ENCODE peak calls at places on chromosome 12, in nine cellular contexts. One of them, this sample, is unnamed.

GRCh38 chr12:57276935-57277563 is 26.1 kb upstream of the STAC3 start:
- DNase-seq in neural progenitor cell: peak; percentile 46
- DNase-seq in tibial artery: no peak
- DNase-seq in hepatocyte: peak; percentile 40
- DNase-seq in H9: peak; percentile 62
- DNase-seq in aorta: no peak
- DNase-seq in AG04450: no peak
- DNase-seq in CD4-positive, alpha-beta T cell: no peak
- DNase-seq in CD4-positive, CD25-positive, alpha-beta regulatory T cell: peak; percentile 41
- DNase-seq in this sample: no peak

GRCh38 chr12:18750087-18750486 is 12.2 kb downstream of the CAPZA3 start:
- DNase-seq in CD4-positive, CD25-positive, alpha-beta regulatory T cell: no peak
- DNase-seq in hepatocyte: peak; percentile 9
- DNase-seq in neural progenitor cell: no peak
- DNase-seq in AG04450: no peak
- DNase-seq in aorta: no peak
- DNase-seq in H9: no peak
- DNase-seq in CD4-positive, alpha-beta T cell: no peak
- DNase-seq in tibial artery: no peak
- DNase-seq in this sample: no peak

GRCh38 chr12:68932701-68933563 is at the start of gene CPM:
- DNase-seq in CD4-positive, alpha-beta T cell: peak; percentile 49
- DNase-seq in aorta: peak; percentile 88
- DNase-seq in CD4-positive, CD25-positive, alpha-beta regulatory T cell: peak; percentile 84
- DNase-seq in tibial artery: peak; percentile 78
- DNase-seq in H9: peak; percentile 77
- DNase-seq in neural progenitor cell: peak; percentile 86
- DNase-seq in hepatocyte: peak; percentile 90
- DNase-seq in AG04450: no peak
- DNase-seq in this sample: peak; percentile 59

GRCh38 chr12:24596768-24597388 is 352.0 kb downstream of the BCAT1 start:
- DNase-seq in hepatocyte: peak; percentile 26
- DNase-seq in H9: no peak
- DNase-seq in CD4-positive, CD25-positive, alpha-beta regulatory T cell: peak; percentile 7
- DNase-seq in CD4-positive, alpha-beta T cell: no peak
- DNase-seq in neural progenitor cell: peak; percentile 57
- DNase-seq in aorta: no peak
- DNase-seq in tibial artery: no peak
- DNase-seq in AG04450: no peak
- DNase-seq in this sample: no peak

GRCh38 chr12:60216226-60216625 is 620.4 kb downstream of the SLC16A7 start:
- DNase-seq in CD4-positive, alpha-beta T cell: no peak
- DNase-seq in hepatocyte: no peak
- DNase-seq in neural progenitor cell: no peak
- DNase-seq in CD4-positive, CD25-positive, alpha-beta regulatory T cell: no peak
- DNase-seq in aorta: no peak
- DNase-seq in AG04450: no peak
- DNase-seq in tibial artery: no peak
- DNase-seq in H9: no peak
- DNase-seq in this sample: no peak

GRCh38 chr12:98745578-98746391 is 100.7 kb downstream of the APAF1 start:
- DNase-seq in AG04450: no peak
- DNase-seq in CD4-positive, alpha-beta T cell: peak; percentile 19
- DNase-seq in aorta: no peak
- DNase-seq in neural progenitor cell: peak; percentile 26
- DNase-seq in tibial artery: no peak
- DNase-seq in CD4-positive, CD25-positive, alpha-beta regulatory T cell: peak; percentile 35
- DNase-seq in hepatocyte: no peak
- DNase-seq in H9: peak; percentile 46
- DNase-seq in this sample: peak; percentile 34

GRCh38 chr12:68636268-68636667 is 25.6 kb downstream of the RAP1B start:
- DNase-seq in CD4-positive, CD25-positive, alpha-beta regulatory T cell: no peak
- DNase-seq in AG04450: no peak
- DNase-seq in CD4-positive, alpha-beta T cell: no peak
- DNase-seq in aorta: no peak
- DNase-seq in H9: no peak
- DNase-seq in neural progenitor cell: no peak
- DNase-seq in hepatocyte: peak; percentile 32
- DNase-seq in tibial artery: no peak
- DNase-seq in this sample: no peak

GRCh38 chr12:115230576-115230975 is 546.6 kb upstream of the TBX3 start:
- DNase-seq in aorta: no peak
- DNase-seq in CD4-positive, alpha-beta T cell: no peak
- DNase-seq in neural progenitor cell: no peak
- DNase-seq in hepatocyte: peak; percentile 39
- DNase-seq in tibial artery: no peak
- DNase-seq in H9: no peak
- DNase-seq in AG04450: no peak
- DNase-seq in CD4-positive, CD25-positive, alpha-beta regulatory T cell: no peak
- DNase-seq in this sample: no peak

GRCh38 chr12:94585624-94586023 is 64.7 kb downstream of the TMCC3 start:
- DNase-seq in aorta: no peak
- DNase-seq in CD4-positive, CD25-positive, alpha-beta regulatory T cell: peak; percentile 6
- DNase-seq in H9: no peak
- DNase-seq in tibial artery: no peak
- DNase-seq in CD4-positive, alpha-beta T cell: no peak
- DNase-seq in AG04450: no peak
- DNase-seq in hepatocyte: no peak
- DNase-seq in neural progenitor cell: no peak
- DNase-seq in this sample: no peak

GRCh38 chr12:49636979-49637378 is 13.6 kb downstream of the PRPF40B start:
- DNase-seq in neural progenitor cell: peak; percentile 72
- DNase-seq in aorta: no peak
- DNase-seq in hepatocyte: peak; percentile 72
- DNase-seq in tibial artery: no peak
- DNase-seq in H9: peak; percentile 81
- DNase-seq in CD4-positive, CD25-positive, alpha-beta regulatory T cell: peak; percentile 81
- DNase-seq in AG04450: peak; percentile 39
- DNase-seq in CD4-positive, alpha-beta T cell: peak; percentile 32
- DNase-seq in this sample: no peak

GRCh38 chr12:34399631-34400422 is 377.5 kb downstream of the ALG10 start:
- DNase-seq in AG04450: no peak
- DNase-seq in CD4-positive, alpha-beta T cell: no peak
- DNase-seq in CD4-positive, CD25-positive, alpha-beta regulatory T cell: no peak
- DNase-seq in aorta: peak; percentile 46
- DNase-seq in tibial artery: peak; percentile 34
- DNase-seq in hepatocyte: peak; percentile 1
- DNase-seq in H9: peak; percentile 9
- DNase-seq in neural progenitor cell: no peak
- DNase-seq in this sample: no peak
- H3K9me3 ChIP-seq in AG04450: peaks cover 100% of the 10 kb centered on the region
- H3K9me3 ChIP-seq in CD4-positive, alpha-beta T cell: peaks cover 19% of the 10 kb centered on the region
- H3K9me3 ChIP-seq in CD4-positive, CD25-positive, alpha-beta regulatory T cell: peaks cover 99% of the 10 kb centered on the region
- H3K9me3 ChIP-seq in aorta: peaks cover 3% of the 10 kb centered on the region
- H3K9me3 ChIP-seq in tibial artery: peaks cover 18% of the 10 kb centered on the region
- H3K9me3 ChIP-seq in hepatocyte: no peaks in the 10 kb centered on the region
- H3K9me3 ChIP-seq in H9: peaks cover 99% of the 10 kb centered on the region
- H3K9me3 ChIP-seq in neural progenitor cell: no peaks in the 10 kb centered on the region
- H3K9me3 ChIP-seq in this sample: peaks cover 4% of the 10 kb centered on the region

GRCh38 chr12:34389378-34390170 is 367.3 kb downstream of the ALG10 start:
- DNase-seq in tibial artery: peak; percentile 48
- DNase-seq in H9: no peak
- DNase-seq in aorta: peak; percentile 61
- DNase-seq in hepatocyte: no peak
- DNase-seq in CD4-positive, CD25-positive, alpha-beta regulatory T cell: no peak
- DNase-seq in AG04450: no peak
- DNase-seq in neural progenitor cell: no peak
- DNase-seq in CD4-positive, alpha-beta T cell: no peak
- DNase-seq in this sample: no peak

GRCh38 chr12:34386016-34386415 is 363.7 kb downstream of the ALG10 start:
- DNase-seq in AG04450: no peak
- DNase-seq in H9: no peak
- DNase-seq in CD4-positive, CD25-positive, alpha-beta regulatory T cell: no peak
- DNase-seq in CD4-positive, alpha-beta T cell: no peak
- DNase-seq in aorta: no peak
- DNase-seq in tibial artery: no peak
- DNase-seq in hepatocyte: no peak
- DNase-seq in neural progenitor cell: no peak
- DNase-seq in this sample: no peak

GRCh38 chr12:34386621-34387255 is 364.4 kb downstream of the ALG10 start:
- DNase-seq in CD4-positive, alpha-beta T cell: no peak
- DNase-seq in CD4-positive, CD25-positive, alpha-beta regulatory T cell: no peak
- DNase-seq in H9: no peak
- DNase-seq in AG04450: no peak
- DNase-seq in tibial artery: no peak
- DNase-seq in hepatocyte: no peak
- DNase-seq in aorta: no peak
- DNase-seq in neural progenitor cell: no peak
- DNase-seq in this sample: no peak

GRCh38 chr12:34388636-34389377 is 366.5 kb downstream of the ALG10 start:
- DNase-seq in H9: no peak
- DNase-seq in neural progenitor cell: no peak
- DNase-seq in aorta: peak; percentile 50
- DNase-seq in hepatocyte: no peak
- DNase-seq in CD4-positive, CD25-positive, alpha-beta regulatory T cell: no peak
- DNase-seq in AG04450: no peak
- DNase-seq in tibial artery: peak; percentile 33
- DNase-seq in CD4-positive, alpha-beta T cell: no peak
- DNase-seq in this sample: no peak

GRCh38 chr12:34387711-34388635 is 365.7 kb downstream of the ALG10 start:
- DNase-seq in hepatocyte: no peak
- DNase-seq in aorta: peak; percentile 68
- DNase-seq in CD4-positive, alpha-beta T cell: no peak
- DNase-seq in H9: no peak
- DNase-seq in neural progenitor cell: no peak
- DNase-seq in CD4-positive, CD25-positive, alpha-beta regulatory T cell: no peak
- DNase-seq in AG04450: no peak
- DNase-seq in tibial artery: no peak
- DNase-seq in this sample: no peak
- H3K9me3 ChIP-seq in hepatocyte: no peaks in the 10 kb centered on the region
- H3K9me3 ChIP-seq in aorta: peaks cover 7% of the 10 kb centered on the region
- H3K9me3 ChIP-seq in CD4-positive, alpha-beta T cell: peaks cover 36% of the 10 kb centered on the region
- H3K9me3 ChIP-seq in H9: peaks cover 94% of the 10 kb centered on the region
- H3K9me3 ChIP-seq in neural progenitor cell: peaks cover 4% of the 10 kb centered on the region
- H3K9me3 ChIP-seq in CD4-positive, CD25-positive, alpha-beta regulatory T cell: peaks cover 95% of the 10 kb centered on the region
- H3K9me3 ChIP-seq in AG04450: peaks cover 100% of the 10 kb centered on the region
- H3K9me3 ChIP-seq in tibial artery: peaks cover 10% of the 10 kb centered on the region
- H3K9me3 ChIP-seq in this sample: no peaks in the 10 kb centered on the region

DNA sequence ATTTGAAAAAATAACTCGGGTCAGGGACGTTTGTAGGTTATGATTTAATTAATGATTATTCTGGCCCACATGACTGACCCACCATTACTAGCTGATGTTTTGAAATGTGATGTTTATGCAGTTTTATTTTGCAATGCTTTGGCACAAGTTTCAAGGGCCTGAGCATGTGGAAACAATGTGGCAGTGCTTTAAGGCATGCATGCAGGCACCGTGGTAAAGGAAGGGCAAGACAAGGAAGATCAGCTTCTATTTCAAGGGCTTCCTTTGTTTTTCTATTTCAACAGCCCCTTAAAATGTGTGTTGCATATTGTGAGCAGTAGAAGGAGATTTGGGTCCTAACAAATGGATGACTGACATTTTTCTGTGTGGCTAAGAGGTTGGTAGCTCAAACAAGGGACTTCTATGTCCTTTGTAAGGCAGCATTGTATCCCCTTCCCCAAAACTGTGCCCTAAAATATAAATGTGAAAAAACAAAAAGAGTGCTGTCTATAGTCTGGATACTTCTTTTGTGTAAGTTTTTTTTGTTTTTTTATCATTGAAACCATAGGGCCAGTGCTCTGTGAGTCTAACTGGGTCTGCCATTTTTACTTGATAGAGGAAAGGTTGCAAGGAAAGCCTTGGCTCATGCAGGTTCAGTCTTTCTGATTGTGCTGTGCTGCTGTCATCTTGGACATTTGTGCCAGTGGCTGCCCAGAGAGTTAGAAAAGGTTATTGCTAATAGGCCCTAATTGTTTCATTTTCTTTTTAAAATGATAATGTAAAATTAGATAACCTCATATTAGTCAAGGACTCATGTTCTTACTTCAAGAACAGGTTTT is 103.5 kb downstream of the FGD4 start:
- DNase-seq in hepatocyte: peak; percentile 25
- DNase-seq in CD4-positive, CD25-positive, alpha-beta regulatory T cell: no peak
- DNase-seq in CD4-positive, alpha-beta T cell: no peak
- DNase-seq in AG04450: no peak
- DNase-seq in neural progenitor cell: peak; percentile 20
- DNase-seq in aorta: no peak
- DNase-seq in tibial artery: no peak
- DNase-seq in H9: no peak
- DNase-seq in this sample: no peak
- H3K9me3 ChIP-seq in hepatocyte: no peaks in the 10 kb centered on the region
- H3K9me3 ChIP-seq in CD4-positive, CD25-positive, alpha-beta regulatory T cell: no peaks in the 10 kb centered on the region
- H3K9me3 ChIP-seq in CD4-positive, alpha-beta T cell: no peaks in the 10 kb centered on the region
- H3K9me3 ChIP-seq in AG04450: no peaks in the 10 kb centered on the region
- H3K9me3 ChIP-seq in neural progenitor cell: no peaks in the 10 kb centered on the region
- H3K9me3 ChIP-seq in aorta: no peaks in the 10 kb centered on the region
- H3K9me3 ChIP-seq in tibial artery: no peaks in the 10 kb centered on the region
- H3K9me3 ChIP-seq in H9: no peaks in the 10 kb centered on the region
- H3K9me3 ChIP-seq in this sample: no peaks in the 10 kb centered on the region

GRCh38 chr12:34303091-34303870 is 281.0 kb downstream of the ALG10 start:
- DNase-seq in hepatocyte: no peak
- DNase-seq in aorta: peak; percentile 64
- DNase-seq in tibial artery: no peak
- DNase-seq in CD4-positive, CD25-positive, alpha-beta regulatory T cell: no peak
- DNase-seq in AG04450: no peak
- DNase-seq in H9: no peak
- DNase-seq in CD4-positive, alpha-beta T cell: no peak
- DNase-seq in neural progenitor cell: no peak
- DNase-seq in this sample: no peak

GRCh38 chr12:34305176-34305575 is 282.9 kb downstream of the ALG10 start:
- DNase-seq in CD4-positive, CD25-positive, alpha-beta regulatory T cell: no peak
- DNase-seq in CD4-positive, alpha-beta T cell: no peak
- DNase-seq in neural progenitor cell: no peak
- DNase-seq in H9: no peak
- DNase-seq in aorta: peak; percentile 49
- DNase-seq in hepatocyte: no peak
- DNase-seq in AG04450: no peak
- DNase-seq in tibial artery: no peak
- DNase-seq in this sample: no peak

GRCh38 chr12:34304001-34304400 is 281.7 kb downstream of the ALG10 start:
- DNase-seq in H9: no peak
- DNase-seq in tibial artery: no peak
- DNase-seq in CD4-positive, alpha-beta T cell: no peak
- DNase-seq in neural progenitor cell: no peak
- DNase-seq in hepatocyte: no peak
- DNase-seq in CD4-positive, CD25-positive, alpha-beta regulatory T cell: no peak
- DNase-seq in AG04450: no peak
- DNase-seq in aorta: peak; percentile 48
- DNase-seq in this sample: no peak

GRCh38 chr12:34306133-34306830 is 284.0 kb downstream of the ALG10 start:
- DNase-seq in neural progenitor cell: no peak
- DNase-seq in aorta: peak; percentile 53
- DNase-seq in tibial artery: no peak
- DNase-seq in CD4-positive, CD25-positive, alpha-beta regulatory T cell: no peak
- DNase-seq in hepatocyte: no peak
- DNase-seq in H9: no peak
- DNase-seq in CD4-positive, alpha-beta T cell: no peak
- DNase-seq in AG04450: no peak
- DNase-seq in this sample: no peak

DNA sequence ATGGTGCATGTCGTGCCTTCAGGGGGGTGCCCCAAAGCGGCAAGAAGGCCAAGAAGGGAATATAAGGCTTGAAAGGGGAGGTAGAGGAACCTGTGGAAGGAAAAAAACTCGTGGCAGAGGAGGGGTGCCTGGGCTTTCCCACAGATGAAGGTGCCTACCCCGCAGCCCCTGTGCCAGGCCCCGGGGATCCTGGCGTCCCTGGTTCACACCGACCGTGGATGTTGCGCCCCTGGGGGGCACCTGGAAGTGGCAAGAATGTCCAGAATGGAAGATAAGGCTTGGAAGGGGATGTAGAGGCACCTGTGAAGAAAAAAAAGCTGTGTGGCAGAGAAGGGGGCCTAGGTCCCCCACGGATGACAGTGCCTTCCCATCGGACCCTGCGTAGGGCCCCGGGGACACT is 282.2 kb downstream of the ALG10 start:
- DNase-seq in CD4-positive, alpha-beta T cell: no peak
- DNase-seq in neural progenitor cell: no peak
- DNase-seq in aorta: peak; percentile 67
- DNase-seq in AG04450: no peak
- DNase-seq in CD4-positive, CD25-positive, alpha-beta regulatory T cell: no peak
- DNase-seq in hepatocyte: no peak
- DNase-seq in H9: no peak
- DNase-seq in tibial artery: no peak
- DNase-seq in this sample: no peak
- H3K9me3 ChIP-seq in CD4-positive, alpha-beta T cell: peaks cover 56% of the 10 kb centered on the region
- H3K9me3 ChIP-seq in neural progenitor cell: peaks cover 5% of the 10 kb centered on the region
- H3K9me3 ChIP-seq in aorta: no peaks in the 10 kb centered on the region
- H3K9me3 ChIP-seq in AG04450: peaks cover 100% of the 10 kb centered on the region
- H3K9me3 ChIP-seq in CD4-positive, CD25-positive, alpha-beta regulatory T cell: peaks cover 86% of the 10 kb centered on the region
- H3K9me3 ChIP-seq in hepatocyte: no peaks in the 10 kb centered on the region
- H3K9me3 ChIP-seq in H9: peaks cover 69% of the 10 kb centered on the region
- H3K9me3 ChIP-seq in tibial artery: no peaks in the 10 kb centered on the region
- H3K9me3 ChIP-seq in this sample: no peaks in the 10 kb centered on the region

This sample was measured in T-helper 17 cell.